ENCODE peak calls at places on chromosome 1, in six cellular contexts. One of them, this sample, is unnamed.
A peak's percentile ranks its signal among the peaks of the same experiment; 100 is the strongest.

GRCh38 chr1:225447001-225447615 is 19.3 kb upstream of the LBR start:
- DNase-seq in astrocyte of the cerebellum: no peak
- DNase-seq in occipital lobe: no peak
- DNase-seq in NAMALWA: no peak
- DNase-seq in RWPE1: no peak
- DNase-seq in tibial nerve: no peak
- DNase-seq in this sample: no peak

GRCh38 chr1:98405581-98406059 is 255.9 kb upstream of the SNX7 start:
- DNase-seq in NAMALWA: peak; percentile 46
- DNase-seq in occipital lobe: no peak
- DNase-seq in astrocyte of the cerebellum: no peak
- DNase-seq in RWPE1: no peak
- DNase-seq in tibial nerve: no peak
- DNase-seq in this sample: no peak

GRCh38 chr1:228345201-228345930 is 61.3 kb downstream of the TRIM11 start:
- DNase-seq in occipital lobe: no peak
- DNase-seq in NAMALWA: no peak
- DNase-seq in astrocyte of the cerebellum: no peak
- DNase-seq in tibial nerve: no peak
- DNase-seq in RWPE1: no peak
- DNase-seq in this sample: no peak

GRCh38 chr1:226046240-226046639 is 16.3 kb upstream of the H3-3A start:
- DNase-seq in occipital lobe: no peak
- DNase-seq in astrocyte of the cerebellum: peak; percentile 71
- DNase-seq in tibial nerve: no peak
- DNase-seq in RWPE1: no peak
- DNase-seq in NAMALWA: no peak
- DNase-seq in this sample: no peak

GRCh38 chr1:73801912-73802429 is 396.0 kb downstream of the LRRIQ3 start:
- DNase-seq in RWPE1: no peak
- DNase-seq in NAMALWA: no peak
- DNase-seq in astrocyte of the cerebellum: no peak
- DNase-seq in tibial nerve: no peak
- DNase-seq in occipital lobe: no peak
- DNase-seq in this sample: no peak

GRCh38 chr1:201013991-201014815 is 9.3 kb downstream of the KIF21B start:
- DNase-seq in occipital lobe: peak; percentile 64
- DNase-seq in astrocyte of the cerebellum: no peak
- DNase-seq in RWPE1: no peak
- DNase-seq in NAMALWA: no peak
- DNase-seq in tibial nerve: no peak
- DNase-seq in this sample: no peak

GRCh38 chr1:192958871-192959270 is 100.3 kb downstream of the UCHL5 start:
- DNase-seq in RWPE1: no peak
- DNase-seq in occipital lobe: no peak
- DNase-seq in astrocyte of the cerebellum: no peak
- DNase-seq in NAMALWA: no peak
- DNase-seq in tibial nerve: no peak
- DNase-seq in this sample: no peak

GRCh38 chr1:62800825-62801306 is 16.9 kb downstream of the ATG4C start:
- DNase-seq in NAMALWA: peak; percentile 95
- DNase-seq in tibial nerve: no peak
- DNase-seq in occipital lobe: no peak
- DNase-seq in astrocyte of the cerebellum: no peak
- DNase-seq in RWPE1: no peak
- DNase-seq in this sample: peak; percentile 59

GRCh38 chr1:208238710-208239517 is 5.3 kb downstream of the PLXNA2 start:
- DNase-seq in astrocyte of the cerebellum: no peak
- DNase-seq in NAMALWA: peak; percentile 55
- DNase-seq in occipital lobe: no peak
- DNase-seq in tibial nerve: no peak
- DNase-seq in RWPE1: peak; percentile 83
- DNase-seq in this sample: peak; percentile 44

GRCh38 chr1:88736633-88737248 is 52.7 kb downstream of the PKN2 start:
- DNase-seq in RWPE1: peak; percentile 24
- DNase-seq in tibial nerve: no peak
- DNase-seq in occipital lobe: no peak
- DNase-seq in NAMALWA: peak; percentile 59
- DNase-seq in astrocyte of the cerebellum: no peak
- DNase-seq in this sample: peak; percentile 58

GRCh38 chr1:167489581-167490340 is 28.6 kb downstream of the CD247 start:
- DNase-seq in RWPE1: no peak
- DNase-seq in occipital lobe: no peak
- DNase-seq in tibial nerve: no peak
- DNase-seq in NAMALWA: no peak
- DNase-seq in astrocyte of the cerebellum: no peak
- DNase-seq in this sample: no peak

GRCh38 chr1:48000883-48001282 is 3.7 kb upstream of the TRABD2B start:
- DNase-seq in RWPE1: no peak
- DNase-seq in astrocyte of the cerebellum: no peak
- DNase-seq in occipital lobe: no peak
- DNase-seq in tibial nerve: no peak
- DNase-seq in NAMALWA: no peak
- DNase-seq in this sample: no peak

GRCh38 chr1:230855886-230856285 is 12.4 kb downstream of the C1orf198 start:
- DNase-seq in RWPE1: no peak
- DNase-seq in NAMALWA: no peak
- DNase-seq in astrocyte of the cerebellum: no peak
- DNase-seq in occipital lobe: peak; percentile 19
- DNase-seq in tibial nerve: no peak
- DNase-seq in this sample: no peak

GRCh38 chr1:17356387-17356992 is 15.5 kb upstream of the PADI6 start:
- DNase-seq in occipital lobe: no peak
- DNase-seq in RWPE1: no peak
- DNase-seq in astrocyte of the cerebellum: no peak
- DNase-seq in tibial nerve: no peak
- DNase-seq in NAMALWA: no peak
- DNase-seq in this sample: no peak

GRCh38 chr1:113943028-113943811 is 14.1 kb downstream of the HIPK1 start:
- DNase-seq in occipital lobe: no peak
- DNase-seq in astrocyte of the cerebellum: no peak
- DNase-seq in NAMALWA: no peak
- DNase-seq in RWPE1: no peak
- DNase-seq in tibial nerve: no peak
- DNase-seq in this sample: peak; percentile 90

This sample was measured in NB4.